ENCODE peak calls at places on chromosomes 4 and X, in four cellular contexts. I is trophoblast cell, T is IMR-90, B is neuronal stem cell. O is an unnamed sample.

GRCh38 chr4:174631901-174632758 is 109.8 kb upstream of the HPGD start:
- DNase-seq in I (peak; percentile 81), T (peak; percentile 23), B (peak; percentile 9), O (no peak)

GRCh38 chr4:104128850-104129213 is 365.9 kb downstream of the CXXC4 start:
- DNase-seq in I (no peak), T (no peak), B (no peak), O (no peak)

GRCh38 chr4:73978886-73979285 is 2.9 kb downstream of the PF4 start:
- DNase-seq in I (no peak), T (peak; percentile 93), B (no peak), O (no peak)

GRCh38 chr4:168199262-168199957 is 107.1 kb downstream of the ANXA10 start:
- DNase-seq in I (no peak), T (no peak), B (no peak), O (no peak)

GRCh38 chr4:16443504-16444088 is 217.3 kb upstream of the TAPT1 start:
- DNase-seq in I (peak; percentile 65), T (peak; percentile 52), B (peak; percentile 26), O (no peak)

GRCh38 chr4:88382621-88383020 is 4.0 kb downstream of the HERC6 start:
- DNase-seq in I (no peak), T (no peak), B (no peak), O (no peak)

GRCh38 chr4:137609693-137610450 is 77.6 kb upstream of the PCDH18 start:
- DNase-seq in I (no peak), T (peak; percentile 78), B (no peak), O (no peak)

GRCh38 chrX:151019837-151020236 is 36.7 kb downstream of the HMGB3 start:
- DNase-seq in I (peak; percentile 48), T (peak; percentile 46), B (no peak), O (no peak)

GRCh38 chr4:168893807-168894206 is 116.2 kb downstream of the CBR4 start:
- DNase-seq in I (no peak), T (no peak), B (no peak), O (no peak)

GRCh38 chrX:133254666-133255065 is 36.5 kb upstream of the TFDP3 start:
- DNase-seq in I (peak; percentile 21), T (peak; percentile 41), B (no peak), O (no peak)

GRCh38 chrX:41412261-41413167 is 34.6 kb upstream of the NYX start:
- DNase-seq in I (no peak), T (no peak), B (no peak), O (no peak)

GRCh38 chr4:95318483-95318882 is 230.3 kb downstream of the UNC5C start:
- DNase-seq in I (no peak), T (no peak), B (no peak), O (no peak)

GRCh38 chr4:89929425-89930272 is 35.0 kb downstream of the MMRN1 start:
- DNase-seq in I (no peak), T (no peak), B (no peak), O (no peak)

GRCh38 chrX:45485682-45486081 is 285.0 kb upstream of the DIPK2B start:
- DNase-seq in I (peak; percentile 22), T (no peak), B (no peak), O (no peak)

GRCh38 chr4:2754848-2755820 is 1.0 kb downstream of the TNIP2 start:
- DNase-seq in I (no peak), T (no peak), B (no peak), O (no peak)
- H3K14ac ChIP-seq in I (peak overlapping the region; percentile 83), T (peak overlapping the region; percentile 72), B (peak overlapping the region; percentile 71), O (no peak overlapping the region)

GRCh38 chr4:1210971-1211370 is 38.0 kb downstream of the CTBP1 start:
- DNase-seq in I (no peak), T (no peak), B (no peak), O (no peak)
- H3K4ac ChIP-seq in I (no peak overlapping the region), T (peak overlapping the region; percentile 95), B (no peak overlapping the region), O (no peak overlapping the region)

GRCh38 chr4:1221155-1221870 is 27.6 kb downstream of the CTBP1 start:
- DNase-seq in I (no peak), T (no peak), B (no peak), O (no peak)

GRCh38 chr4:1223841-1224809 is 24.8 kb downstream of the CTBP1 start:
- DNase-seq in I (no peak), T (no peak), B (no peak), O (no peak)

GRCh38 chr4:1222036-1222789 is 26.7 kb downstream of the CTBP1 start:
- DNase-seq in I (no peak), T (no peak), B (no peak), O (no peak)

GRCh38 chr4:1225272-1226166 is 23.4 kb downstream of the CTBP1 start:
- DNase-seq in I (no peak), T (no peak), B (no peak), O (no peak)

DNA sequence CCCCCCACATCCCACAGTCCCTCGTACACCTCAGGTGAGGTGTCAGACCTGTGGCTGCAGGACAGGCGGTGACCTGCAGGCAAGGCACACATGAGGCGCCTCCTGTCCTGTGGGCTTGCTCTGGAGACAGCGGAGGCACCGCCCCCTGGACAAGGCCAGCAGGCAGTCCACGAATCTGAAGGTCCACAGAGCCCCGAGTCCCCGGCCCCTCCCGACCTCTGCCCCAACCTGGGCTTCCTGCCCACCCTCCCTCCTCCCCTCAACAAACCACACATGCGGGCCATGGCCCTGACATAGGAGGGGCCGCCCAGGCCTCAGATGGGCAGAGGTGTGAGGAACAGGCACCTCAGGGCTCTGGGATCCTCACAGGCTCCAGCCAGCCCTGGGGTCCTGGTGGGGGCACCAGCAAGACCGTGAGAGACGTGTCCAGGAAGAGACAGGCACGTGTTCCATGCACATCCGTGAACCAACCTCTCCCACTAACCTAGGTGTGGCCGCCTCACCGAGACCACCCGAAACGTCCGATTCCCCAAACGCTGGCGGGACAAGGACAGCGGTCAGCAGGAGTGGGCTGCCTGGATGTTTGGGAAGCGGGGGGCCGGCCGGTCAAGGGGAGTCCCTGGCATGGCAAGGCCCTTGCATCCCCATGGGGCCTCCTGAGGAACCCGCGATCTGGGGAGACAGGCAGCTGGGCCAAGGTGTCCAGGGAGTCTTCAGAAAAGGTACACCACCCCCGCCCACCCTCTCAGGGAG is 25.8 kb downstream of the CTBP1 start:
- DNase-seq in I (no peak), T (no peak), B (no peak), O (no peak)
- H3K79me1 ChIP-seq in I (no peaks in the 10 kb centered on the region), T (peaks cover 67% of the 10 kb centered on the region), B (peaks cover 27% of the 10 kb centered on the region), O (no peaks in the 10 kb centered on the region)

DNA sequence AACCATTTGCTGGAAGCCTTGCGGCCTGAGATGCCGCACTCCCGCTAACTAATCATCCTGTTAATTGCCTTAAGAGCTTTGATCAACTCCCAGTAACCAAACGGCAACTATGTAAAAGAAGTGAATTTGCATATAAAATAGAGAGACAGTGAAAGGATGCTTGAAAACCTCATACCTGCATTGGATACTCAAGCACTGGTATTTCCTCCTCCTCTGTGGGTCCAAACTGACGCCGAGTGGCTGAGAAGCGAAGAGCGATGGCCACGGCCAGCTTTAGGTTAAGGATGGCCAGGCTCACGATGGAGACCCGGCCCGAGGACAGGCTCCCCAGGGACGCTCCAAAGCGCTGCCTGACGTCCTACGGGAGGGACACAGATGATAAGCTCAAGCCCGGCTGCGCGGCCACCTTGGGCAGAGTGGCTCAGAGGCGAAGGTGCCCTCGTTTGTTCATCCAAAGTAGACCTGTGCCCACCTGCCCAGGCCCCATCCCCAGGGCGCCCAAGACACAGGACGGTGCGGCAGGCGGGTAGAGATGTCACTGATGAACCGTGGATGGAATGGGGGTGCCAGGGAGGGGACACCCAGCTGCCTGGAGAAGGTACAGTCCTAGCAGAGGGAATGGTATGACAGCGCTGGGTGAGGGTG is 43.6 kb downstream of the ACOX3 start:
- DNase-seq in I (no peak), T (no peak), B (no peak), O (no peak)
- H3K14ac ChIP-seq in I (no peak overlapping the region), T (no peak overlapping the region), B (no peak overlapping the region), O (no peak overlapping the region)

GRCh38 chr4:78551420-78552351 is at the start of gene ANXA3:
- DNase-seq in I (peak; percentile 52), T (no peak), B (no peak), O (peak; percentile 76)
- H3K4ac ChIP-seq in I (peak within 1 kb of the TSS; percentile 97), T (peak within 1 kb of the TSS; percentile 68), B (no peak within 1 kb of the TSS), O (peak within 1 kb of the TSS; percentile 72)

GRCh38 chr4:10105421-10105820 is 11.2 kb downstream of the WDR1 start:
- DNase-seq in I (no peak), T (no peak), B (no peak), O (no peak)
- H3K79me1 ChIP-seq in I (no peaks in the 10 kb centered on the region), T (peaks cover 62% of the 10 kb centered on the region), B (peaks cover 8% of the 10 kb centered on the region), O (peaks cover 7% of the 10 kb centered on the region)

GRCh38 chr4:31647776-31648175 is 927.6 kb downstream of the PCDH7 start:
- DNase-seq in I (no peak), T (no peak), B (no peak), O (no peak)
- H3K14ac ChIP-seq in I (no peak overlapping the region), T (no peak overlapping the region), B (no peak overlapping the region), O (no peak overlapping the region)

DNA sequence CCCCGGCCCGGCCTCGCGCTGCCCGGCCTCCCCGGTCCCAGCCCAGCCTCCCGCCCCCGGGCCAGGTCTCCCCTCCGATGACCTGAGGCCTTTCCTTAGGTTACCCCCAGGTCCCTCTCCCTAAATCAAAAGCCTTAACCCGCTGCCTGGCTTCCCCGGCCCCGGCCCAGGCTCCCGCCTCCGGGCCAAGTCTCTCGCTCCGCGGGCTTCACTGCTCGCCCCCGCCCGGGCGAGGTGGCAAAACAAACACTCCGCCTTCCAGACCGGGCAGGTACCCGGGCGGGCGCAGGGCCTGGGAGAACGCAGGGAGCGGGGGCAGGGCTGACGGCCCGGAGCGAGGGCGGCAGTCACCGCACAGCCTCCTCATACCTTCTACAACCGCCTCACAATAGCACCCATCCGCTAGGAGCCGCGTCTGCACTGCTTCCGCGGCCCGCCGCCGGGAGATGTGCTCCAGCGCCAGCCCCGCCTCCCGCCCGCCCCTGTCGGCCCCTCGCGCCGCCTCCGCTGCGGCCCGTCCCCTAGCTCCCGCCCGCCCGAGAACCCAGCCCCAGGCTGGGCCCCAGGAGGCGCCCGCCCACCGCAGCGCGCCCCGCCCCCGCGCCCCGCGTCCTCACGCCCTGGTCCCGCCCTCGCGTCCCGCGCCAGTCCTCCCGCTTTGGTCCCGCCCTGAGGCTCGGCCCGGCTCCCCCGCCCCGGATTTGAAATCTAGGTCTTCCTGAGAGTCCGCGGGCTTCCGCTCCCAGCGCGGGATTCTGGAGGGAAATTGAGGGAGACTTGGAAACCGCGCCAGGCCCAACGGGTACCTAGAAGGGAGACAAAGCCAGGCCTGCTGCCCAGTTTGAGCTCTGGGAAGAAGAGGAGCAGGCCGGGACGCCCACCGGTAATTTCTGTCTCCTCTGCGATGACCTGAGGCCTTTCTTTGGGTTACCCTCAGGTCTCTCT is at the start of the genes CASP3 and PRIMPOL:
- DNase-seq in I (peak; percentile 97), T (peak; percentile 92), B (peak; percentile 95), O (peak; percentile 97)
- H3K4ac ChIP-seq in I (peak within 1 kb of the TSS; percentile 77), T (peak within 1 kb of the TSS; percentile 98), B (no peak within 1 kb of the TSS), O (no peak within 1 kb of the TSS)

GRCh38 chr4:3522326-3522640 is 9.9 kb downstream of the LRPAP1 start:
- DNase-seq in I (no peak), T (no peak), B (no peak), O (no peak)
- H3K79me1 ChIP-seq in I (no peaks in the 10 kb centered on the region), T (peaks cover 9% of the 10 kb centered on the region), B (peaks cover 17% of the 10 kb centered on the region), O (no peaks in the 10 kb centered on the region)

O was measured in H9.